ENCODE peak calls at places on chromosomes 6 and 20, in five cellular contexts. One of them, this sample, is unnamed.

GRCh38 chr6:130164251-130164650 is 58.5 kb downstream of the SAMD3 start:
- DNase-seq in stomach: no peak
- DNase-seq in mesendoderm: no peak
- DNase-seq in GM23248: no peak
- DNase-seq in GM23338: no peak
- DNase-seq in this sample: no peak

GRCh38 chr6:42762338-42762929 is 16.5 kb upstream of the TBCC start:
- DNase-seq in mesendoderm: no peak
- DNase-seq in GM23338: no peak
- DNase-seq in stomach: no peak
- DNase-seq in GM23248: no peak
- DNase-seq in this sample: no peak

GRCh38 chr6:26336355-26337198 is 28.4 kb upstream of the BTN3A2 start:
- DNase-seq in mesendoderm: peak; percentile 80
- DNase-seq in GM23338: no peak
- DNase-seq in stomach: no peak
- DNase-seq in GM23248: peak; percentile 82
- DNase-seq in this sample: peak; percentile 77

GRCh38 chr6:33118525-33119123 is 42.8 kb downstream of the HLA-DPB1 start:
- DNase-seq in mesendoderm: peak; percentile 71
- DNase-seq in GM23338: peak; percentile 80
- DNase-seq in stomach: no peak
- DNase-seq in GM23248: peak; percentile 54
- DNase-seq in this sample: peak; percentile 84

GRCh38 chr6:11094411-11094851 is 797 bp downstream of the SMIM13 start:
- DNase-seq in GM23338: peak; percentile 71
- DNase-seq in stomach: peak; percentile 47
- DNase-seq in GM23248: peak; percentile 78
- DNase-seq in mesendoderm: peak; percentile 82
- DNase-seq in this sample: peak; percentile 73

GRCh38 chr6:149919834-149920225 is 3.1 kb downstream of the RAET1G start:
- DNase-seq in mesendoderm: no peak
- DNase-seq in stomach: no peak
- DNase-seq in GM23338: no peak
- DNase-seq in GM23248: no peak
- DNase-seq in this sample: no peak

GRCh38 chr6:80077067-80077466 is 29.4 kb upstream of the BCKDHB start:
- DNase-seq in stomach: no peak
- DNase-seq in GM23248: no peak
- DNase-seq in GM23338: peak; percentile 49
- DNase-seq in mesendoderm: peak; percentile 37
- DNase-seq in this sample: no peak

GRCh38 chr6:33298773-33299236 is at the start of gene RGL2:
- DNase-seq in GM23248: peak; percentile 79
- DNase-seq in mesendoderm: no peak
- DNase-seq in GM23338: peak; percentile 52
- DNase-seq in stomach: peak; percentile 83
- DNase-seq in this sample: peak; percentile 77

GRCh38 chr6:143397229-143398222 is 53.0 kb downstream of the ADAT2 start:
- DNase-seq in mesendoderm: peak; percentile 99
- DNase-seq in GM23248: peak; percentile 80
- DNase-seq in stomach: peak; percentile 73
- DNase-seq in GM23338: peak; percentile 79
- DNase-seq in this sample: peak; percentile 31

GRCh38 chr20:8388707-8389106 is 256.6 kb downstream of the PLCB1 start:
- DNase-seq in mesendoderm: no peak
- DNase-seq in stomach: no peak
- DNase-seq in GM23338: no peak
- DNase-seq in GM23248: peak; percentile 46
- DNase-seq in this sample: peak; percentile 46

GRCh38 chr6:26295691-26296555 is 69.1 kb upstream of the BTN3A2 start:
- DNase-seq in stomach: peak; percentile 30
- DNase-seq in GM23248: peak; percentile 81
- DNase-seq in GM23338: no peak
- DNase-seq in mesendoderm: no peak
- DNase-seq in this sample: peak; percentile 72

GRCh38 chr20:34043025-34043424 is 49.3 kb downstream of the RALY start:
- DNase-seq in GM23338: no peak
- DNase-seq in GM23248: no peak
- DNase-seq in mesendoderm: no peak
- DNase-seq in stomach: no peak
- DNase-seq in this sample: no peak

GRCh38 chr6:168599769-168600330 is 158.9 kb downstream of the SMOC2 start:
- DNase-seq in GM23338: no peak
- DNase-seq in stomach: no peak
- DNase-seq in GM23248: no peak
- DNase-seq in mesendoderm: no peak
- DNase-seq in this sample: no peak

GRCh38 chr20:64063389-64064144 is 569 bp downstream of the TCEA2 start:
- DNase-seq in mesendoderm: no peak
- DNase-seq in GM23248: peak; percentile 72
- DNase-seq in GM23338: peak; percentile 57
- DNase-seq in stomach: no peak
- DNase-seq in this sample: peak; percentile 68

GRCh38 chr6:108847738-108848115 is 495 bp upstream of the ARMC2 start:
- DNase-seq in mesendoderm: no peak
- DNase-seq in stomach: no peak
- DNase-seq in GM23248: no peak
- DNase-seq in GM23338: no peak
- DNase-seq in this sample: no peak

GRCh38 chr6:51257938-51258337 is 439.3 kb downstream of the TFAP2B start:
- DNase-seq in stomach: no peak
- DNase-seq in GM23338: no peak
- DNase-seq in GM23248: no peak
- DNase-seq in mesendoderm: no peak
- DNase-seq in this sample: no peak

GRCh38 chr6:158894192-158894591 is 75.0 kb upstream of the EZR start:
- DNase-seq in stomach: no peak
- DNase-seq in GM23248: peak; percentile 71
- DNase-seq in mesendoderm: peak; percentile 93
- DNase-seq in GM23338: peak; percentile 89
- DNase-seq in this sample: peak; percentile 75

GRCh38 chr6:47076422-47077344 is 34.6 kb upstream of the ADGRF1 start:
- DNase-seq in GM23338: no peak
- DNase-seq in GM23248: no peak
- DNase-seq in mesendoderm: no peak
- DNase-seq in stomach: peak; percentile 84
- DNase-seq in this sample: no peak

GRCh38 chr6:39075010-39075738 is 26.6 kb downstream of the GLP1R start:
- DNase-seq in stomach: peak; percentile 13
- DNase-seq in GM23338: no peak
- DNase-seq in mesendoderm: no peak
- DNase-seq in GM23248: no peak
- DNase-seq in this sample: no peak

DNA sequence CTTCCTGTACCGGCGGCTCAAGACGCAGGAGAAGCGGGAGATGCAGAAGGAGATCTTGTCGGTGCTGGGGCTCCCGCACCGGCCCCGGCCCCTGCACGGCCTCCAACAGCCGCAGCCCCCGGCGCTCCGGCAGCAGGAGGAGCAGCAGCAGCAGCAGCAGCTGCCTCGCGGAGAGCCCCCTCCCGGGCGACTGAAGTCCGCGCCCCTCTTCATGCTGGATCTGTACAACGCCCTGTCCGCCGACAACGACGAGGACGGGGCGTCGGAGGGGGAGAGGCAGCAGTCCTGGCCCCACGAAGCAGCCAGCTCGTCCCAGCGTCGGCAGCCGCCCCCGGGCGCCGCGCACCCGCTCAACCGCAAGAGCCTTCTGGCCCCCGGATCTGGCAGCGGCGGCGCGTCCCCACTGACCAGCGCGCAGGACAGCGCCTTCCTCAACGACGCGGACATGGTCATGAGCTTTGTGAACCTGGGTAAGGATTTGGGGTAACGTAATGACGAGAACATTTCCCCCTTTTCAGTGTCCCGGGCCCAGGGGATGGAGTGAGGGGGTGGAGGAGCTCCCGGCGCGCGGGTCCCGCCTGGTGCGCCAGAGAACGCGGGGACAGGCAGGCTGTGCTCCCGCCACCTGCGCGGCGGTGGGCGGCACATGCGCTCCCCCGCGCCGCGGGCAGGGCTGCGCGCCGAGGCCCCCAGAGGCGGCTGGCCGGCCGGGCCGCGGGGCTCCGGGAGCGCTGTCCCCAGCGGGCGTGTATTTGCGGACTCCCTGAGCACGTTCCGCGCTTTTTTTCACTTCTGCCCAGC is 1.5 kb downstream of the BMP6 start:
- DNase-seq in mesendoderm: peak; percentile 63
- DNase-seq in GM23248: peak; percentile 53
- DNase-seq in stomach: no peak
- DNase-seq in GM23338: peak; percentile 55
- DNase-seq in this sample: peak; percentile 48
- H3K27me3 ChIP-seq in mesendoderm: peaks cover 33% of the 10 kb centered on the region
- H3K27me3 ChIP-seq in GM23248: no peaks in the 10 kb centered on the region
- H3K27me3 ChIP-seq in stomach: peaks cover 54% of the 10 kb centered on the region
- H3K27me3 ChIP-seq in GM23338: peaks cover 78% of the 10 kb centered on the region
- H3K27me3 ChIP-seq in this sample: no peaks in the 10 kb centered on the region

GRCh38 chr6:132820629-132821381 is 6.4 kb downstream of the RPS12 start:
- DNase-seq in stomach: no peak
- DNase-seq in GM23338: peak; percentile 23
- DNase-seq in mesendoderm: peak; percentile 59
- DNase-seq in GM23248: peak; percentile 37
- DNase-seq in this sample: no peak

GRCh38 chr6:132819405-132820145 is 5.2 kb downstream of the RPS12 start:
- DNase-seq in stomach: no peak
- DNase-seq in GM23248: peak; percentile 28
- DNase-seq in mesendoderm: no peak
- DNase-seq in GM23338: peak; percentile 21
- DNase-seq in this sample: no peak

GRCh38 chr6:132816665-132817064 is 2.3 kb downstream of the RPS12 start:
- DNase-seq in GM23248: peak; percentile 12
- DNase-seq in GM23338: no peak
- DNase-seq in stomach: no peak
- DNase-seq in mesendoderm: no peak
- DNase-seq in this sample: no peak

GRCh38 chr6:132817554-132818403 is 3.4 kb downstream of the RPS12 start:
- DNase-seq in stomach: no peak
- DNase-seq in GM23248: no peak
- DNase-seq in mesendoderm: no peak
- DNase-seq in GM23338: no peak
- DNase-seq in this sample: no peak

GRCh38 chr6:132818404-132819359 is 4.3 kb downstream of the RPS12 start:
- DNase-seq in GM23338: peak; percentile 17
- DNase-seq in stomach: no peak
- DNase-seq in GM23248: peak; percentile 50
- DNase-seq in mesendoderm: no peak
- DNase-seq in this sample: peak; percentile 36
- H3K27me3 ChIP-seq in GM23338: no peaks in the 10 kb centered on the region
- H3K27me3 ChIP-seq in stomach: no peaks in the 10 kb centered on the region
- H3K27me3 ChIP-seq in GM23248: no peaks in the 10 kb centered on the region
- H3K27me3 ChIP-seq in mesendoderm: no peaks in the 10 kb centered on the region
- H3K27me3 ChIP-seq in this sample: no peaks in the 10 kb centered on the region

GRCh38 chr6:87972279-87972678 is 75.4 kb upstream of the SPACA1 start:
- DNase-seq in mesendoderm: no peak
- DNase-seq in GM23338: no peak
- DNase-seq in stomach: no peak
- DNase-seq in GM23248: no peak
- DNase-seq in this sample: no peak

GRCh38 chr6:87971605-87972262 is 75.9 kb upstream of the SPACA1 start:
- DNase-seq in GM23248: no peak
- DNase-seq in mesendoderm: no peak
- DNase-seq in stomach: no peak
- DNase-seq in GM23338: no peak
- DNase-seq in this sample: no peak

GRCh38 chr6:87965806-87966205 is 81.8 kb upstream of the SPACA1 start:
- DNase-seq in stomach: no peak
- DNase-seq in mesendoderm: no peak
- DNase-seq in GM23338: no peak
- DNase-seq in GM23248: no peak
- DNase-seq in this sample: no peak

GRCh38 chr6:87968435-87969278 is 79.0 kb upstream of the SPACA1 start:
- DNase-seq in GM23338: peak; percentile 55
- DNase-seq in stomach: peak; percentile 26
- DNase-seq in GM23248: peak; percentile 30
- DNase-seq in mesendoderm: peak; percentile 22
- DNase-seq in this sample: peak; percentile 30
- H3K27me3 ChIP-seq in GM23338: no peaks in the 10 kb centered on the region
- H3K27me3 ChIP-seq in stomach: peaks cover 5% of the 10 kb centered on the region
- H3K27me3 ChIP-seq in GM23248: peaks cover 24% of the 10 kb centered on the region
- H3K27me3 ChIP-seq in mesendoderm: no peaks in the 10 kb centered on the region
- H3K27me3 ChIP-seq in this sample: peaks cover 52% of the 10 kb centered on the region

GRCh38 chr6:5314191-5314865 is 53.0 kb downstream of the FARS2 start:
- DNase-seq in GM23338: no peak
- DNase-seq in stomach: no peak
- DNase-seq in GM23248: no peak
- DNase-seq in mesendoderm: no peak
- DNase-seq in this sample: no peak
- H3K27me3 ChIP-seq in GM23338: no peaks in the 10 kb centered on the region
- H3K27me3 ChIP-seq in stomach: no peaks in the 10 kb centered on the region
- H3K27me3 ChIP-seq in GM23248: no peaks in the 10 kb centered on the region
- H3K27me3 ChIP-seq in mesendoderm: no peaks in the 10 kb centered on the region
- H3K27me3 ChIP-seq in this sample: no peaks in the 10 kb centered on the region

DNA sequence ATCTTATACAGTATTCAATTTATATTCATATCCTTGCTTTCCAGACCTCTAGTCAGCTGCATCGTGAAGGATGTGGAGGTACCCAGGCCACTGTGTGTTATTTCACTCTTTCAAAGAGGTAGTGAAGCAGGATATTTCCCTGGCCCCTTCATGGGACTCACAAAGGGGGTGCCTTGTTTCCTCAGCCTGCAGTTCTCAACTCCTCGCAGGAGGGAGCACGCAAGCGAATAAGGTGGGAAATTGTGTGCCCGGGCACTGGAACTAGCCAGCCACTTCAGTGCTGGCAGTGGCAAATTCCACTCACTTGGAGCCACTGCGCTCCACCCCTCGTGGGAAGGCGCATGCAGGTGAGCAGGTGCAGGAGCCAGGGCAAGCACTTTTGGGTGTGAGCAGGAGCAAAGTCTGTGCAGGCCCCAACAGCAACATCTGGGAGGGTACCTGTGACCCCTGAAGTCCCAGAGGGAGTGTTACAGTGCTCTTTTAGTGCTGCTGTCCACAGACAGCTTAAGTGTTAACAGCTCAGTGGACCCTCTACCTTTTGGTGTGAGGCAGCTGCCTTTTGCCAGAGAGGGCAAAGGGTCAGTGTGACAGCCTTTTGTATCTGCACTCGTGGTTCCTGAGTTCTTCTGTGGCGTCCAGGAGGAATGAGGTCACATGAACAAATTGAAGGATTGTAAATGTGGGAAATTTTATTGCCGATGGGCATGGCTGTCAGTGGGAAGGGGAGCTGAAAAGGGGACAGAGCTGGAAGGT is 49.4 kb upstream of the FAM135A start:
- DNase-seq in GM23248: no peak
- DNase-seq in GM23338: peak; percentile 33
- DNase-seq in mesendoderm: no peak
- DNase-seq in stomach: no peak
- DNase-seq in this sample: no peak
- H3K27me3 ChIP-seq in GM23248: peaks cover 48% of the 10 kb centered on the region
- H3K27me3 ChIP-seq in GM23338: no peaks in the 10 kb centered on the region
- H3K27me3 ChIP-seq in mesendoderm: no peaks in the 10 kb centered on the region
- H3K27me3 ChIP-seq in stomach: no peaks in the 10 kb centered on the region
- H3K27me3 ChIP-seq in this sample: peaks cover 48% of the 10 kb centered on the region

GRCh38 chr6:105781248-105781647 is 304.9 kb upstream of the PRDM1 start:
- DNase-seq in GM23248: no peak
- DNase-seq in mesendoderm: no peak
- DNase-seq in GM23338: no peak
- DNase-seq in stomach: no peak
- DNase-seq in this sample: no peak
- H3K27me3 ChIP-seq in GM23248: no peaks in the 10 kb centered on the region
- H3K27me3 ChIP-seq in mesendoderm: no peaks in the 10 kb centered on the region
- H3K27me3 ChIP-seq in GM23338: no peaks in the 10 kb centered on the region
- H3K27me3 ChIP-seq in stomach: no peaks in the 10 kb centered on the region
- H3K27me3 ChIP-seq in this sample: peaks cover 3% of the 10 kb centered on the region